ENCODE peak calls at places on chromosomes 3 and 15, in four cellular contexts. One of them, this sample, is unnamed.

GRCh38 chr3:29708884-29709283 is 428.0 kb downstream of the RBMS3 start:
- DNase-seq in K562: no peak
- DNase-seq in HepG2: no peak
- DNase-seq in WTC11: no peak
- DNase-seq in this sample: no peak

GRCh38 chr3:106829206-106829605 is 548.0 kb upstream of the CCDC54 start:
- DNase-seq in HepG2: no peak
- DNase-seq in WTC11: no peak
- DNase-seq in K562: no peak
- DNase-seq in this sample: no peak

GRCh38 chr3:20097015-20097414 is 56.8 kb downstream of the KAT2B start:
- DNase-seq in HepG2: no peak
- DNase-seq in K562: no peak
- DNase-seq in WTC11: no peak
- DNase-seq in this sample: no peak

GRCh38 chr3:113560265-113560664 is 27.9 kb downstream of the SIDT1 start:
- DNase-seq in HepG2: no peak
- DNase-seq in K562: no peak
- DNase-seq in WTC11: no peak
- DNase-seq in this sample: no peak

GRCh38 chr3:105906834-105907233 is 38.0 kb upstream of the CBLB start:
- DNase-seq in HepG2: no peak
- DNase-seq in WTC11: no peak
- DNase-seq in K562: no peak
- DNase-seq in this sample: no peak

GRCh38 chr15:76012021-76012551 is at the start of gene NRG4:
- DNase-seq in K562: no peak
- DNase-seq in WTC11: no peak
- DNase-seq in HepG2: no peak
- DNase-seq in this sample: no peak

GRCh38 chr3:174035317-174035886 is 637.9 kb downstream of the NLGN1 start:
- DNase-seq in K562: no peak
- DNase-seq in HepG2: no peak
- DNase-seq in WTC11: no peak
- DNase-seq in this sample: no peak

GRCh38 chr3:105459566-105460290 is 93.0 kb downstream of the ALCAM start:
- DNase-seq in HepG2: no peak
- DNase-seq in K562: no peak
- DNase-seq in WTC11: no peak
- DNase-seq in this sample: no peak

GRCh38 chr3:133112666-133113065 is 74.5 kb downstream of the TMEM108 start:
- DNase-seq in WTC11: no peak
- DNase-seq in HepG2: no peak
- DNase-seq in K562: no peak
- DNase-seq in this sample: no peak

GRCh38 chr3:10363935-10364334 is 43.0 kb upstream of the SEC13 start:
- DNase-seq in K562: no peak
- DNase-seq in HepG2: no peak
- DNase-seq in WTC11: no peak
- DNase-seq in this sample: no peak

GRCh38 chr3:139418144-139418543 is 28.7 kb upstream of the COPB2 start:
- DNase-seq in K562: no peak
- DNase-seq in HepG2: no peak
- DNase-seq in WTC11: no peak
- DNase-seq in this sample: no peak

GRCh38 chr3:151439652-151440125 is 21.2 kb downstream of the IGSF10 start:
- DNase-seq in K562: peak
- DNase-seq in WTC11: no peak
- DNase-seq in HepG2: peak
- DNase-seq in this sample: no peak

GRCh38 chr3:129182390-129183180 is 1.1 kb downstream of the CNBP start:
- DNase-seq in WTC11: no peak
- DNase-seq in K562: no peak
- DNase-seq in HepG2: no peak
- DNase-seq in this sample: no peak

GRCh38 chr15:68252925-68253534 is 23.5 kb upstream of the CLN6 start:
- DNase-seq in HepG2: peak
- DNase-seq in WTC11: no peak
- DNase-seq in K562: peak
- DNase-seq in this sample: peak

GRCh38 chr3:88773766-88774165 is 333.7 kb upstream of the EPHA3 start:
- DNase-seq in K562: no peak
- DNase-seq in HepG2: no peak
- DNase-seq in WTC11: no peak
- DNase-seq in this sample: no peak

DNA sequence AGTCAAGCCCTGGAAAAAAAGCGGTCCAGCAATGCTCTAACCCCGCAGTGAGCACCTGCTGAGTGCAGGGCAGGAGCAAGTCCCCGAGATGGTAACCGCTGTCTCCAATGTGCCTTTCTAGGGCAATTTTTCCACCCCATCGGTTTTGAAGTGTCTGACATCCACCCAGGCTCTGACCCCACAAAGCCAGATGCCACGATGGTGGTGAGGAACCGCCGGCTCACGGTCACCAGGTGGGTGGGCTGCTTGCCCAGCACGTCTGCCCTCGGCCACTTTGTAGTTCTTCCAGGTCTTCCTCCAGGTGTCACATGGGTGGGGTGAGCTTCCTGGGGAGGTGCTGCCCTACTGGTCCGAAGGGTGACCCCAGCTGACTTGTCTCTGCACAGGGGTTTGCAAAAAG is 3.2 kb upstream of the ITIH3 start:
- DNase-seq in WTC11: no peak
- DNase-seq in HepG2: no peak
- DNase-seq in K562: no peak
- DNase-seq in this sample: no peak
- TF ChIP-seq CBFB in WTC11: no peak
- TF ChIP-seq CBFB in HepG2: no peak
- TF ChIP-seq CBFB in K562: no peak
- TF ChIP-seq CBFB in this sample: no peak

GRCh38 chr15:90619939-90620338 is 90.2 kb downstream of the CRTC3 start:
- DNase-seq in HepG2: no peak
- DNase-seq in WTC11: no peak
- DNase-seq in K562: no peak
- DNase-seq in this sample: no peak

GRCh38 chr15:90617668-90618097 is 88.0 kb downstream of the CRTC3 start:
- DNase-seq in K562: no peak
- DNase-seq in WTC11: no peak
- DNase-seq in HepG2: no peak
- DNase-seq in this sample: no peak

GRCh38 chr15:90618330-90619136 is 88.8 kb downstream of the CRTC3 start:
- DNase-seq in WTC11: no peak
- DNase-seq in K562: no peak
- DNase-seq in HepG2: no peak
- DNase-seq in this sample: no peak

GRCh38 chr15:90619468-90619867 is 89.7 kb downstream of the CRTC3 start:
- DNase-seq in K562: no peak
- DNase-seq in WTC11: no peak
- DNase-seq in HepG2: no peak
- DNase-seq in this sample: no peak

GRCh38 chr15:90620379-90621134 is 90.8 kb downstream of the CRTC3 start:
- DNase-seq in K562: peak
- DNase-seq in HepG2: no peak
- DNase-seq in WTC11: no peak
- DNase-seq in this sample: peak
- TF ChIP-seq CBFB in K562: no peak
- TF ChIP-seq CBFB in HepG2: no peak
- TF ChIP-seq CBFB in WTC11: no peak
- TF ChIP-seq CBFB in this sample: no peak

GRCh38 chr3:40741729-40742128 is 217.0 kb downstream of the ZNF621 start:
- DNase-seq in HepG2: no peak
- DNase-seq in K562: no peak
- DNase-seq in WTC11: no peak
- DNase-seq in this sample: no peak
- TF ChIP-seq CBFB in HepG2: no peak
- TF ChIP-seq CBFB in K562: no peak
- TF ChIP-seq CBFB in WTC11: no peak
- TF ChIP-seq CBFB in this sample: no peak

DNA sequence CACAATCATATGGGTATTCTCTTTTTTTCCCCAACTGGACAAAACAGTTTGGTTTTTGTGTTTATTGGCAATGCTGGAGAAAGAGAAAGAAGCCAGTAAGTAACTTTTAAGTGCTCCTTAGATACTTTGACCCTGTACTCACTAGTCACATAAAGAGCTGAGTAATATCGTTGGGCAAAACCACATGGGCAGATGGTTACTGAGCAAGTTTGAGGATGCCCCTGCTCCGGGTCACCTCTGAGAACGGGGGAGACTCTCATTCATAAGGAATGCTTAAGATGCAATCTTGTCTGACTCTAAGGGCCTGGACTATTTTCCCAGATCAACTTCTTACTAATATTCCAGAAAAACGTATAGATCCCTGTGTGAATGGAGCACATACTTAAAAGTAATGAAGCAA is 106.4 kb upstream of the SLC2A2 start:
- DNase-seq in WTC11: no peak
- DNase-seq in HepG2: no peak
- DNase-seq in K562: no peak
- DNase-seq in this sample: no peak
- TF ChIP-seq CBFB in WTC11: no peak
- TF ChIP-seq CBFB in HepG2: no peak
- TF ChIP-seq CBFB in K562: no peak
- TF ChIP-seq CBFB in this sample: no peak

GRCh38 chr3:37734886-37735285 is 126.8 kb upstream of the CTDSPL start:
- DNase-seq in K562: no peak
- DNase-seq in HepG2: no peak
- DNase-seq in WTC11: no peak
- DNase-seq in this sample: no peak

GRCh38 chr3:37729119-37729518 is 132.6 kb upstream of the CTDSPL start:
- DNase-seq in K562: no peak
- DNase-seq in HepG2: no peak
- DNase-seq in WTC11: no peak
- DNase-seq in this sample: no peak

GRCh38 chr3:37730825-37731224 is 130.9 kb upstream of the CTDSPL start:
- DNase-seq in HepG2: no peak
- DNase-seq in WTC11: no peak
- DNase-seq in K562: no peak
- DNase-seq in this sample: no peak

GRCh38 chr3:37730383-37730782 is 131.3 kb upstream of the CTDSPL start:
- DNase-seq in K562: no peak
- DNase-seq in WTC11: no peak
- DNase-seq in HepG2: peak
- DNase-seq in this sample: no peak

DNA sequence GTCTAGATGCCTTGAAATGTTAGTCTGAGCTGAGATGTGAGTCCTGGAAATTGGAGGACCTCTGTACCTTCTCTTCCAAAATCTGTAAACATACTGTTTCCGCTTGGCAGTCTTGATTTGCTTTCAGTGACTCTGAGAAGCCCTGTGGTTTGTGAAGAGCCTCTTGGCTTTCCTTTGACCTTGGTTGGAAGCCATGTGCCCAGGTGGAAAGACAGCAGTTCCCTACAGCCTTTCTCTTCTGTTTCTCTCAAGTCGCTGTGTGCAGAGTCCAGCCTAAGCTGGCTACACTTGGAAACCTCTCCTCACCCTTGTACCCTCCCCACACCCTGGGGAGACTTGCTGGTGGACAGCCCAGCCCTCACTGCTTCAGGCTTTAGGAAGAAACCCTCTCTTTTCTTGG is 129.8 kb upstream of the CTDSPL start:
- DNase-seq in K562: no peak
- DNase-seq in WTC11: no peak
- DNase-seq in HepG2: no peak
- DNase-seq in this sample: no peak
- TF ChIP-seq CBFB in K562: no peak
- TF ChIP-seq CBFB in WTC11: no peak
- TF ChIP-seq CBFB in HepG2: no peak
- TF ChIP-seq CBFB in this sample: no peak